ENCODE peak calls at places on chromosomes 3 and 15, in six cellular contexts. R is HepG2, T is SK-N-SH, E is K562, S is GM12878, H is H1. Y is an unnamed sample.

GRCh38 chr3:72820405-72820804 is 27.8 kb downstream of the SHQ1 start:
- DNase-seq in R (no peak), T (no peak), E (no peak), S (no peak), H (no peak), Y (no peak)

GRCh38 chr3:159762981-159763465 is 225.6 kb upstream of the IL12A start:
- DNase-seq in R (no peak), T (peak; percentile 52), E (peak; percentile 6), S (no peak), H (no peak), Y (no peak)

GRCh38 chr3:101010316-101010715 is 17.1 kb upstream of the ABI3BP start:
- DNase-seq in R (no peak), T (no peak), E (no peak), S (no peak), H (no peak), Y (no peak)

GRCh38 chr3:139455855-139456254 is 20.5 kb downstream of the RBP2 start:
- DNase-seq in R (no peak), T (peak; percentile 26), E (peak; percentile 12), S (no peak), H (no peak), Y (no peak)

GRCh38 chr15:100670505-100671021 is 68.2 kb downstream of the ASB7 start:
- DNase-seq in R (no peak), T (no peak), E (no peak), S (no peak), H (no peak), Y (no peak)

GRCh38 chr15:48459571-48460461 is 128.6 kb downstream of the DUT start:
- DNase-seq in R (no peak), T (no peak), E (no peak), S (no peak), H (no peak), Y (peak; percentile 78)

GRCh38 chr15:48842501-48842900 is 31.6 kb upstream of the CEP152 start:
- DNase-seq in R (no peak), T (no peak), E (no peak), S (no peak), H (no peak), Y (no peak)

GRCh38 chr3:107841864-107842263 is 249.0 kb downstream of the CD47 start:
- DNase-seq in R (no peak), T (no peak), E (no peak), S (no peak), H (no peak), Y (no peak)

GRCh38 chr15:42282926-42283325 is 9.7 kb upstream of the TMEM87A start:
- DNase-seq in R (no peak), T (no peak), E (no peak), S (no peak), H (no peak), Y (no peak)

GRCh38 chr15:65194826-65195541 is 9.8 kb upstream of the CLPX start:
- DNase-seq in R (no peak), T (no peak), E (no peak), S (no peak), H (no peak), Y (no peak)

GRCh38 chr3:63948995-63949394 is 36.8 kb upstream of the SCAANT1 start:
- DNase-seq in R (no peak), T (no peak), E (no peak), S (no peak), H (no peak), Y (no peak)
- H4K20me1 ChIP-seq in R (peaks cover 3% of the 10 kb centered on the region), T (peaks cover 12% of the 10 kb centered on the region), E (no peaks in the 10 kb centered on the region), S (no peaks in the 10 kb centered on the region), H (no peaks in the 10 kb centered on the region), Y (peaks cover 6% of the 10 kb centered on the region)

DNA sequence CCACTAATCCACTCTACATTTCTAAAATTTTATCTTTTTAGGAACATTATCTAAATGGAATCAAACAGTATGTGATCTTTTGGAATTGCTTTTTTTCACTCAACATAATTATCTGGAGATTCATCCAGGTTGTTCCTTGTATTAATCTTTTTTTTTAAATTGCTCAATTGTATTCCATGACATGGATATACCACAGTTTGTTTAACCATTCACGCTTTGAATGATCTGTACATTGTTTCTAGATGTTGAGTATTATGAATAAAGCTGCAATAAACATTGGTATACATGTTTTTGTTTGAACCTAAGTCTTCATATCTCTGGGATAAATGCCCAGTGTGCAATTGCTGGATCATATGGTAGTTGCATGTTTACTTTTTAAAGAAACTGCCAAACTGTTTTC is 5.5 kb downstream of the CTDSPL start:
- DNase-seq in R (no peak), T (no peak), E (no peak), S (no peak), H (no peak), Y (no peak)
- H3K79me2 ChIP-seq in R (peaks cover 100% of the 10 kb centered on the region), T (peaks cover 98% of the 10 kb centered on the region), E (peaks cover 18% of the 10 kb centered on the region), S (no peaks in the 10 kb centered on the region), H (peaks cover 86% of the 10 kb centered on the region), Y (peaks cover 100% of the 10 kb centered on the region)

GRCh38 chr3:190968616-190969015 is 106.1 kb upstream of the GMNC start:
- DNase-seq in R (no peak), T (no peak), E (no peak), S (no peak), H (no peak), Y (no peak)
- TF ChIP-seq SIN3A in R (no peak), T (no peak), E (no peak), S (no peak), H (no peak), Y (no peak)

DNA sequence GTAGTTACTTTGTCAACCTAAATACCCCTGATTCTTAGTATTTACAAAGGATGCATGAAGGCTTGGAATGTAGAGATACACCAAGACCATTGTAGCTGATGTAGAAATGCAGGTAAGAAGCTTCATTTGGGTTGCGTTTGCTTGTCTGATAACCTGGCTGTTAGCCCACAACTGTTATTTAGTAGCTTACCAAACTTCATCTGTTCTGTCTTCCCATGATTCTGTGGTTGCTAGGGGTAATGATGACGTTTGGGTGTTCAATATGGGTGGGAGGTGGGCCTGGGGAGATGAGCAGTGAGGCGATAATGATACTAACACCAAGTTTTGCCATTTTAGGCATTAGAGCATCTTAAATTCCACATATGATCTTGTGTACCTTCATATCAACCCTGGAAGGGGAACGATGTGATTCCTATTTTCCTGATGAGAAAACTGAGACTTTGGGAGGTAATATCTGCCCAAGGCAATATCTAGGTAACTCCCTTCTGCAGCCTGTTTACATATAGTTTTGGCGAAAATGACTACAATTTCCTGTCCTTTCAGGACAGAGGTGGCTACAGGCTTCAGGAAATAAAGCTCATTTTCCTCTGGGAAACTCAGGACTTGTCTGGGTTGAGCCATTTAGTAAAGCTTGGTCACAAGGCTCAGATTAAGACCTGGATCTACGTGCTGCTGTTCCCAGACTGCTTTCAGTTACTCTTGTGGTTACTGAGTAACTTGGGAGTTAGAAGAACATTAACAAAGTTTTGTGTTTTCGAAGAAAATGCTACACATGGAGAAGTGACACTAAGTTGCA is 26.8 kb downstream of the FNDC3B start:
- DNase-seq in R (peak; percentile 81), T (no peak), E (no peak), S (peak; percentile 21), H (no peak), Y (no peak)
- H4K20me1 ChIP-seq in R (peaks cover 94% of the 10 kb centered on the region), T (peaks cover 97% of the 10 kb centered on the region), E (no peaks in the 10 kb centered on the region), S (no peaks in the 10 kb centered on the region), H (peaks cover 6% of the 10 kb centered on the region), Y (no peaks in the 10 kb centered on the region)

GRCh38 chr15:40702077-40702476 is 7.1 kb downstream of the RAD51 start:
- DNase-seq in R (peak; percentile 4), T (peak; percentile 36), E (peak; percentile 13), S (no peak), H (no peak), Y (no peak)
- H3K79me2 ChIP-seq in R (no peaks in the 10 kb centered on the region), T (peaks cover 23% of the 10 kb centered on the region), E (peaks cover 21% of the 10 kb centered on the region), S (peaks cover 6% of the 10 kb centered on the region), H (peaks cover 7% of the 10 kb centered on the region), Y (peaks cover 38% of the 10 kb centered on the region)

DNA sequence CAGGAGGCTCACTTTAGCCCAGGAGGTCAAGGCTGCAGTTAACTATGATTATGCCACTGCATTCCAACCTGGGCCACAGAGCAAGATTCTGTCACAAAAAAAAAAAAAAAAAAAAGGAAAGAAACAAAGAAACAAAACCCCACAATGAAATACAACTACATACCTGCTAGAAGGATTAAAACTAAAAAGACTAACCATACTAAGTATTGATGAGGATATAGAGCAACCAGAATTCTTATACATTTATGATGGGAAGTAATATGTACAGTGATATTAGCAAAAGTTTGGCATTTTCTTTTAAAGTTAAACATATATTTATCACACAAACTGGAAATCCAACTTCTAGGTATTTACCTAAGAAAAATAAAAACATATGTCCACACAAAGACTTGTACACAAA is 40.2 kb upstream of the FOXB1 start:
- DNase-seq in R (peak; percentile 4), T (no peak), E (no peak), S (no peak), H (no peak), Y (no peak)
- TF ChIP-seq SIN3A in R (no peak), T (no peak), E (no peak), S (no peak), H (no peak), Y (no peak)